ENCODE peak calls at places on chromosomes 12 and 14, in five cellular contexts. One of them, this sample, is unnamed.

GRCh38 chr12:115023279-115023678 is 339.3 kb upstream of the TBX3 start:
- DNase-seq in body of pancreas: peak; percentile 12
- DNase-seq in H1: no peak
- DNase-seq in tibial nerve: no peak
- DNase-seq in testis: no peak
- DNase-seq in this sample: no peak

GRCh38 chr12:110100315-110100970 is 23.7 kb upstream of the IFT81 start:
- DNase-seq in H1: peak; percentile 80
- DNase-seq in body of pancreas: peak; percentile 72
- DNase-seq in testis: peak; percentile 83
- DNase-seq in tibial nerve: peak; percentile 81
- DNase-seq in this sample: peak; percentile 66

GRCh38 chr12:240566-240965 is 22.1 kb downstream of the SLC6A13 start:
- DNase-seq in body of pancreas: no peak
- DNase-seq in H1: no peak
- DNase-seq in tibial nerve: no peak
- DNase-seq in testis: peak; percentile 2
- DNase-seq in this sample: no peak

GRCh38 chr14:34912182-34912581 is 37.0 kb upstream of the BAZ1A start:
- DNase-seq in tibial nerve: no peak
- DNase-seq in testis: no peak
- DNase-seq in H1: no peak
- DNase-seq in body of pancreas: no peak
- DNase-seq in this sample: no peak

GRCh38 chr14:78700236-78700635 is 530.1 kb downstream of the NRXN3 start:
- DNase-seq in tibial nerve: no peak
- DNase-seq in testis: no peak
- DNase-seq in H1: no peak
- DNase-seq in body of pancreas: no peak
- DNase-seq in this sample: no peak

GRCh38 chr14:56133547-56133946 is 15.3 kb downstream of the PELI2 start:
- DNase-seq in H1: no peak
- DNase-seq in body of pancreas: peak; percentile 79
- DNase-seq in testis: no peak
- DNase-seq in tibial nerve: no peak
- DNase-seq in this sample: no peak

GRCh38 chr12:52279683-52280318 is 5.4 kb downstream of the KRT86 start:
- DNase-seq in tibial nerve: no peak
- DNase-seq in body of pancreas: no peak
- DNase-seq in H1: no peak
- DNase-seq in testis: no peak
- DNase-seq in this sample: no peak

GRCh38 chr14:103775506-103775905 is 59.9 kb downstream of the ZFYVE21 start:
- DNase-seq in H1: no peak
- DNase-seq in tibial nerve: no peak
- DNase-seq in body of pancreas: no peak
- DNase-seq in testis: peak; percentile 43
- DNase-seq in this sample: no peak

GRCh38 chr12:107759410-107759809 is 1.5 kb downstream of the PRDM4 start:
- DNase-seq in tibial nerve: no peak
- DNase-seq in testis: no peak
- DNase-seq in H1: no peak
- DNase-seq in body of pancreas: no peak
- DNase-seq in this sample: no peak

GRCh38 chr12:19382111-19382526 is 57.2 kb upstream of the AEBP2 start:
- DNase-seq in testis: no peak
- DNase-seq in tibial nerve: no peak
- DNase-seq in H1: no peak
- DNase-seq in body of pancreas: peak; percentile 40
- DNase-seq in this sample: no peak

GRCh38 chr14:44979740-44980346 is 17.9 kb downstream of the TOGARAM1 start:
- DNase-seq in body of pancreas: peak; percentile 25
- DNase-seq in H1: no peak
- DNase-seq in testis: peak; percentile 48
- DNase-seq in tibial nerve: no peak
- DNase-seq in this sample: no peak

GRCh38 chr12:84786622-84787021 is 126.0 kb downstream of the SLC6A15 start:
- DNase-seq in tibial nerve: no peak
- DNase-seq in body of pancreas: no peak
- DNase-seq in testis: no peak
- DNase-seq in H1: no peak
- DNase-seq in this sample: no peak

GRCh38 chr14:104113631-104114420 is 24.6 kb upstream of the KIF26A start:
- DNase-seq in tibial nerve: no peak
- DNase-seq in testis: no peak
- DNase-seq in H1: peak; percentile 45
- DNase-seq in body of pancreas: no peak
- DNase-seq in this sample: no peak

GRCh38 chr14:77985235-77985634 is 184.9 kb upstream of the NRXN3 start:
- DNase-seq in tibial nerve: no peak
- DNase-seq in testis: peak; percentile 15
- DNase-seq in H1: no peak
- DNase-seq in body of pancreas: no peak
- DNase-seq in this sample: no peak

GRCh38 chr14:103260629-103261124 is 73.4 kb upstream of the EIF5 start:
- DNase-seq in H1: peak; percentile 42
- DNase-seq in body of pancreas: peak; percentile 77
- DNase-seq in tibial nerve: peak; percentile 32
- DNase-seq in testis: peak; percentile 65
- DNase-seq in this sample: peak; percentile 42

GRCh38 chr12:11633968-11634367 is 15.5 kb upstream of the ETV6 start:
- DNase-seq in H1: peak; percentile 11
- DNase-seq in testis: no peak
- DNase-seq in tibial nerve: no peak
- DNase-seq in body of pancreas: no peak
- DNase-seq in this sample: no peak

GRCh38 chr12:54131641-54132280 is 57.0 kb downstream of the SMUG1 start:
- DNase-seq in tibial nerve: no peak
- DNase-seq in body of pancreas: no peak
- DNase-seq in H1: no peak
- DNase-seq in testis: no peak
- DNase-seq in this sample: no peak

GRCh38 chr12:125097427-125097826 is 32.2 kb downstream of the AACS start:
- DNase-seq in tibial nerve: no peak
- DNase-seq in body of pancreas: no peak
- DNase-seq in H1: no peak
- DNase-seq in testis: no peak
- DNase-seq in this sample: no peak

GRCh38 chr14:36070056-36071043 is 106.2 kb downstream of the PTCSC3 start:
- DNase-seq in testis: peak; percentile 70
- DNase-seq in body of pancreas: peak; percentile 83
- DNase-seq in H1: peak; percentile 70
- DNase-seq in tibial nerve: peak; percentile 20
- DNase-seq in this sample: peak; percentile 72

GRCh38 chr12:1848741-1849140 is 28.4 kb downstream of the LRTM2 start:
- DNase-seq in body of pancreas: no peak
- DNase-seq in testis: no peak
- DNase-seq in H1: no peak
- DNase-seq in tibial nerve: no peak
- DNase-seq in this sample: no peak

GRCh38 chr12:50637870-50638481 is 125.9 kb upstream of the ATF1 start:
- DNase-seq in testis: no peak
- DNase-seq in tibial nerve: no peak
- DNase-seq in H1: no peak
- DNase-seq in body of pancreas: no peak
- DNase-seq in this sample: no peak

GRCh38 chr12:41334390-41334789 is 146.3 kb downstream of the PDZRN4 start:
- DNase-seq in body of pancreas: no peak
- DNase-seq in H1: no peak
- DNase-seq in tibial nerve: no peak
- DNase-seq in testis: no peak
- DNase-seq in this sample: no peak

GRCh38 chr14:96299441-96299840 is 43.4 kb downstream of the BDKRB1 start:
- DNase-seq in tibial nerve: no peak
- DNase-seq in testis: no peak
- DNase-seq in body of pancreas: no peak
- DNase-seq in H1: no peak
- DNase-seq in this sample: no peak

GRCh38 chr14:56244138-56244789 is 126.1 kb downstream of the PELI2 start:
- DNase-seq in tibial nerve: no peak
- DNase-seq in testis: no peak
- DNase-seq in H1: no peak
- DNase-seq in body of pancreas: no peak
- DNase-seq in this sample: no peak

GRCh38 chr14:91416744-91417133 is 881 bp downstream of the CCDC88C start:
- DNase-seq in body of pancreas: peak; percentile 37
- DNase-seq in H1: no peak
- DNase-seq in tibial nerve: no peak
- DNase-seq in testis: peak; percentile 37
- DNase-seq in this sample: no peak

GRCh38 chr12:113683566-113683965 is 211.9 kb upstream of the LHX5 start:
- DNase-seq in body of pancreas: no peak
- DNase-seq in testis: no peak
- DNase-seq in H1: no peak
- DNase-seq in tibial nerve: no peak
- DNase-seq in this sample: no peak

GRCh38 chr12:55687746-55688145 is 20.0 kb downstream of the ITGA7 start:
- DNase-seq in body of pancreas: no peak
- DNase-seq in H1: no peak
- DNase-seq in tibial nerve: no peak
- DNase-seq in testis: no peak
- DNase-seq in this sample: no peak

GRCh38 chr12:2941524-2941923 is 17.7 kb upstream of the TEAD4 start:
- DNase-seq in tibial nerve: no peak
- DNase-seq in H1: no peak
- DNase-seq in testis: no peak
- DNase-seq in body of pancreas: no peak
- DNase-seq in this sample: no peak

GRCh38 chr14:50766338-50766886 is 64.5 kb downstream of the NIN start:
- DNase-seq in body of pancreas: peak; percentile 42
- DNase-seq in tibial nerve: no peak
- DNase-seq in H1: no peak
- DNase-seq in testis: no peak
- DNase-seq in this sample: no peak

GRCh38 chr12:67388331-67389163 is 119.4 kb downstream of the CAND1 start:
- DNase-seq in tibial nerve: no peak
- DNase-seq in H1: peak; percentile 46
- DNase-seq in body of pancreas: no peak
- DNase-seq in testis: no peak
- DNase-seq in this sample: no peak
- TF ChIP-seq CTCF in tibial nerve: no peak
- TF ChIP-seq CTCF in H1: peak; percentile 14
- TF ChIP-seq CTCF in body of pancreas: no peak
- TF ChIP-seq CTCF in testis: peak; percentile 21
- TF ChIP-seq CTCF in this sample: no peak

GRCh38 chr12:116642683-116643082 is 83.5 kb downstream of the MAP1LC3B2 start:
- DNase-seq in tibial nerve: no peak
- DNase-seq in H1: no peak
- DNase-seq in testis: no peak
- DNase-seq in body of pancreas: no peak
- DNase-seq in this sample: no peak
- H3K9me3 ChIP-seq in tibial nerve: no peaks in the 10 kb centered on the region
- H3K9me3 ChIP-seq in H1: peaks cover 2% of the 10 kb centered on the region
- H3K9me3 ChIP-seq in testis: no peaks in the 10 kb centered on the region
- H3K9me3 ChIP-seq in body of pancreas: no peaks in the 10 kb centered on the region
- H3K9me3 ChIP-seq in this sample: no peaks in the 10 kb centered on the region

GRCh38 chr12:91178139-91178561 is 4.5 kb downstream of the DCN start:
- DNase-seq in H1: no peak
- DNase-seq in tibial nerve: no peak
- DNase-seq in body of pancreas: no peak
- DNase-seq in testis: no peak
- DNase-seq in this sample: no peak
- H3K4me3 ChIP-seq in H1: no peak overlapping the region
- H3K4me3 ChIP-seq in tibial nerve: peak overlapping the region; percentile 59
- H3K4me3 ChIP-seq in body of pancreas: no peak overlapping the region
- H3K4me3 ChIP-seq in testis: peak overlapping the region; percentile 25
- H3K4me3 ChIP-seq in this sample: no peak overlapping the region

DNA sequence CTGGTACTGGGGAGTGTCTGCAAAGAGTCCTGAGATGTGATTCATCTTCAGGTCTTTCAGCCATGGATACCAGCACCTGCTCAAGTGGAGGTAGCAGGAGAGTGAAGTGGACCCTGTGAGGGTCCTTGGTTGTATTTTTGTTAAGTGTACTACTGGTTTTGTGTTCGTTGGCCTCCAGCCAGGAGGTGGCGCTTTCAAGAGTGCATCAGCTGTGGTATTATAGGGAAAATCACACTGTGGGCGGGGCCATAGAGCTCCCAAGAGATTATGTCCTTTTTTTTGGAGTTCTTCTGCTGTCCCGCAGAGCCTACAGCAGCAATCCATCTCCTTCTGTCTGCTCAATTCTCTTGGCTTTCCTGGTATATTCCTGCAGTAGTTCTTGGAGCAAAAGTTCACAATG is 66.8 kb downstream of the SPATA7 start:
- DNase-seq in testis: no peak
- DNase-seq in body of pancreas: no peak
- DNase-seq in tibial nerve: no peak
- DNase-seq in H1: peak; percentile 52
- DNase-seq in this sample: no peak
- TF ChIP-seq CTCF in testis: no peak
- TF ChIP-seq CTCF in body of pancreas: no peak
- TF ChIP-seq CTCF in tibial nerve: no peak
- TF ChIP-seq CTCF in H1: peak; percentile 30
- TF ChIP-seq CTCF in this sample: no peak

DNA sequence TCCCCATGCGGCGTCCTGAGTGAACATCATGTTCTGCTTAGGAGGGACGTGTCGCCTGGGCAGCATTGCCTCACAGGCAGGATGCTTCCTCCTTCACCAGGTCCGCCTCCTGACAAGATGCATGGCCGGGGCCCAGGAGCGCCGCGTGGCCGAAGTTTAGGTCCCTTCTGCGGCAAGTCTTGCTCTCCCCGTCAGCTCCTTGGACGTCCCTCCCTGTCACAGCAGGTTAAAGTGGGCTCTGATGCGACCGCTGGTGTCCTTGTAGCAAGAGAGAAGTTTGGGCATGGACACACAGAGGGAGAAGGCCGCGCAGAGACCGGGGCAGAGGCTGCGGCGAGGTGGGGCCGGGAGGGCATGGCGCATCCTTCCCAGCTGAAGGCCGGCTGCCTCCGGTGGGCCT is 9.4 kb upstream of the GALNT9 start:
- DNase-seq in H1: no peak
- DNase-seq in body of pancreas: no peak
- DNase-seq in testis: no peak
- DNase-seq in tibial nerve: no peak
- DNase-seq in this sample: no peak
- H3K9me3 ChIP-seq in H1: no peaks in the 10 kb centered on the region
- H3K9me3 ChIP-seq in body of pancreas: no peaks in the 10 kb centered on the region
- H3K9me3 ChIP-seq in testis: no peaks in the 10 kb centered on the region
- H3K9me3 ChIP-seq in tibial nerve: no peaks in the 10 kb centered on the region
- H3K9me3 ChIP-seq in this sample: peaks cover 24% of the 10 kb centered on the region

GRCh38 chr14:105171004-105171673 is 2.6 kb upstream of the JAG2 start:
- DNase-seq in testis: no peak
- DNase-seq in tibial nerve: no peak
- DNase-seq in body of pancreas: peak; percentile 59
- DNase-seq in H1: no peak
- DNase-seq in this sample: no peak
- H3K4me3 ChIP-seq in testis: no peak overlapping the region
- H3K4me3 ChIP-seq in tibial nerve: no peak overlapping the region
- H3K4me3 ChIP-seq in body of pancreas: no peak overlapping the region
- H3K4me3 ChIP-seq in H1: no peak overlapping the region
- H3K4me3 ChIP-seq in this sample: no peak overlapping the region

This sample was measured in lung.